ENCODE peak calls at places on chromosomes 1 and 21, in four cellular contexts. One of them, this sample, is unnamed.

GRCh38 chr1:115706774-115707425 is 61.6 kb downstream of the CASQ2 start:
- DNase-seq in prostate gland: no peak
- DNase-seq in WERI-Rb-1: no peak
- DNase-seq in A549: no peak
- DNase-seq in this sample: no peak

GRCh38 chr1:9784508-9785133 is 39.1 kb downstream of the CLSTN1 start:
- DNase-seq in A549: peak; percentile 34
- DNase-seq in prostate gland: peak; percentile 63
- DNase-seq in WERI-Rb-1: peak; percentile 56
- DNase-seq in this sample: no peak

GRCh38 chr1:82880506-82880905 is 1079.8 kb downstream of the ADGRL2 start:
- DNase-seq in WERI-Rb-1: no peak
- DNase-seq in prostate gland: no peak
- DNase-seq in A549: no peak
- DNase-seq in this sample: no peak

GRCh38 chr1:168521391-168522000 is 22.3 kb downstream of the XCL2 start:
- DNase-seq in A549: no peak
- DNase-seq in WERI-Rb-1: no peak
- DNase-seq in prostate gland: no peak
- DNase-seq in this sample: no peak

GRCh38 chr21:25370311-25370744 is 237.0 kb downstream of the MRPL39 start:
- DNase-seq in prostate gland: no peak
- DNase-seq in A549: no peak
- DNase-seq in WERI-Rb-1: no peak
- DNase-seq in this sample: no peak

GRCh38 chr1:207002731-207003146 is 29.8 kb downstream of the C1orf116 start:
- DNase-seq in prostate gland: peak; percentile 55
- DNase-seq in A549: no peak
- DNase-seq in WERI-Rb-1: no peak
- DNase-seq in this sample: peak; percentile 91

GRCh38 chr1:116255486-116255885 is 117.6 kb upstream of the ATP1A1 start:
- DNase-seq in prostate gland: no peak
- DNase-seq in A549: no peak
- DNase-seq in WERI-Rb-1: peak; percentile 70
- DNase-seq in this sample: no peak

GRCh38 chr1:242670019-242670418 is 145.5 kb upstream of the PLD5 start:
- DNase-seq in A549: no peak
- DNase-seq in WERI-Rb-1: no peak
- DNase-seq in prostate gland: no peak
- DNase-seq in this sample: no peak

GRCh38 chr1:36658838-36659237 is 176.1 kb upstream of the CSF3R start:
- DNase-seq in A549: no peak
- DNase-seq in WERI-Rb-1: peak; percentile 77
- DNase-seq in prostate gland: no peak
- DNase-seq in this sample: no peak

GRCh38 chr1:42178249-42178648 is 13.7 kb upstream of the GUCA2A start:
- DNase-seq in prostate gland: no peak
- DNase-seq in A549: no peak
- DNase-seq in WERI-Rb-1: no peak
- DNase-seq in this sample: no peak

GRCh38 chr1:212218911-212219310 is 66.3 kb upstream of the PPP2R5A start:
- DNase-seq in A549: no peak
- DNase-seq in prostate gland: no peak
- DNase-seq in WERI-Rb-1: no peak
- DNase-seq in this sample: no peak

GRCh38 chr1:7669559-7670208 is 101.4 kb upstream of the VAMP3 start:
- DNase-seq in A549: peak; percentile 61
- DNase-seq in prostate gland: peak; percentile 49
- DNase-seq in WERI-Rb-1: peak; percentile 86
- DNase-seq in this sample: peak; percentile 61

GRCh38 chr1:55155522-55155921 is 59.6 kb downstream of the USP24 start:
- DNase-seq in WERI-Rb-1: no peak
- DNase-seq in A549: no peak
- DNase-seq in prostate gland: peak; percentile 28
- DNase-seq in this sample: peak; percentile 44

GRCh38 chr1:45266151-45266801 is 59.9 kb upstream of the ZSWIM5 start:
- DNase-seq in WERI-Rb-1: no peak
- DNase-seq in A549: no peak
- DNase-seq in prostate gland: peak; percentile 14
- DNase-seq in this sample: no peak

GRCh38 chr1:103106426-103107321 is 1.6 kb downstream of the COL11A1 start:
- DNase-seq in WERI-Rb-1: peak; percentile 33
- DNase-seq in A549: peak; percentile 11
- DNase-seq in prostate gland: peak; percentile 6
- DNase-seq in this sample: no peak

GRCh38 chr1:83901547-83902155 is 97.3 kb downstream of the TTLL7 start:
- DNase-seq in WERI-Rb-1: no peak
- DNase-seq in prostate gland: peak; percentile 55
- DNase-seq in A549: peak; percentile 14
- DNase-seq in this sample: no peak

GRCh38 chr1:204257446-204257845 is 43.7 kb upstream of the GOLT1A start:
- DNase-seq in A549: no peak
- DNase-seq in prostate gland: no peak
- DNase-seq in WERI-Rb-1: no peak
- DNase-seq in this sample: no peak

GRCh38 chr21:16102113-16102512 is 372.3 kb downstream of the USP25 start:
- DNase-seq in A549: no peak
- DNase-seq in WERI-Rb-1: no peak
- DNase-seq in prostate gland: no peak
- DNase-seq in this sample: no peak

GRCh38 chr1:17475729-17476128 is 36.3 kb upstream of the RCC2 start:
- DNase-seq in WERI-Rb-1: no peak
- DNase-seq in A549: no peak
- DNase-seq in prostate gland: no peak
- DNase-seq in this sample: no peak

GRCh38 chr1:214123061-214123784 is 135.4 kb downstream of the PROX1 start:
- DNase-seq in WERI-Rb-1: peak; percentile 57
- DNase-seq in A549: peak; percentile 78
- DNase-seq in prostate gland: peak; percentile 56
- DNase-seq in this sample: no peak

GRCh38 chr1:224137518-224137917 is 23.6 kb downstream of the FBXO28 start:
- DNase-seq in A549: no peak
- DNase-seq in WERI-Rb-1: no peak
- DNase-seq in prostate gland: no peak
- DNase-seq in this sample: no peak

GRCh38 chr1:108814343-108815125 is 42.4 kb downstream of the AKNAD1 start:
- DNase-seq in WERI-Rb-1: no peak
- DNase-seq in prostate gland: no peak
- DNase-seq in A549: no peak
- DNase-seq in this sample: no peak

GRCh38 chr1:25562101-25562927 is 18.9 kb downstream of the LDLRAP1 start:
- DNase-seq in A549: no peak
- DNase-seq in prostate gland: peak; percentile 23
- DNase-seq in WERI-Rb-1: no peak
- DNase-seq in this sample: no peak

GRCh38 chr1:23421752-23422312 is 2.7 kb downstream of the TCEA3 start:
- DNase-seq in WERI-Rb-1: no peak
- DNase-seq in prostate gland: no peak
- DNase-seq in A549: no peak
- DNase-seq in this sample: no peak
- TF ChIP-seq CTCF in WERI-Rb-1: no peak
- TF ChIP-seq CTCF in prostate gland: no peak
- TF ChIP-seq CTCF in A549: no peak
- TF ChIP-seq CTCF in this sample: no peak

DNA sequence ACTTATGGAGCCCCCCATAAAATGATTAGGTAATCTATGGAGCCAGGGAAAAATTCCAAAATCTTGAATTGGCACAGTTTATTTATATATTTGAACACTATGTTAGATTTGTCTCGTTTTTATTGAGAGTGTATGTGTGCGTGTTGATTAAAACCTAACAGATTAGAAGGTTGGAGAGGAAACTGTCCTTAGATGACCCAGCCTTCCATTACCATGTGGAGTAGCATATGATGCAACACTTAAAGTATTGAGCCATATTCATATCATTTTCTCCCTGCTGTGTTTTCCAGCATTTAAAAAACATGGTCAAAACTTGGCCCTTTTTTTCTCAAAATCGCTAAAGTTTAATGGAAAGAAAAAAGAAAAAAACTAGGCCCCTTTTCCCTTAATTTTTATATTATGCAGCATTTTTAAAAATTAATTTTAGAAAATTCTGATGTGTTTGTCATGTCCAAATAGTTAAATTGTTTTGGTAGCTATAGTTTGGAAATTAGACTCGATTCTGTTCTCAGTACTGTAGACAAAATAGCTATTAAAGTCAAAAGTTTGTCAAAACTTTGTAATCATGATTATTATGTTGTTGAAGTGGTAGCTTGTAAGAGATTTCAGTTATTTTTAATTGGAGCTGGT is 2.3 kb downstream of the LRRC8D start:
- DNase-seq in A549: no peak
- DNase-seq in WERI-Rb-1: no peak
- DNase-seq in prostate gland: no peak
- DNase-seq in this sample: no peak
- H3K4me3 ChIP-seq in A549: peak overlapping the region; percentile 97
- H3K4me3 ChIP-seq in WERI-Rb-1: no peak overlapping the region
- H3K4me3 ChIP-seq in prostate gland: no peak overlapping the region
- H3K4me3 ChIP-seq in this sample: peak overlapping the region; percentile 92

DNA sequence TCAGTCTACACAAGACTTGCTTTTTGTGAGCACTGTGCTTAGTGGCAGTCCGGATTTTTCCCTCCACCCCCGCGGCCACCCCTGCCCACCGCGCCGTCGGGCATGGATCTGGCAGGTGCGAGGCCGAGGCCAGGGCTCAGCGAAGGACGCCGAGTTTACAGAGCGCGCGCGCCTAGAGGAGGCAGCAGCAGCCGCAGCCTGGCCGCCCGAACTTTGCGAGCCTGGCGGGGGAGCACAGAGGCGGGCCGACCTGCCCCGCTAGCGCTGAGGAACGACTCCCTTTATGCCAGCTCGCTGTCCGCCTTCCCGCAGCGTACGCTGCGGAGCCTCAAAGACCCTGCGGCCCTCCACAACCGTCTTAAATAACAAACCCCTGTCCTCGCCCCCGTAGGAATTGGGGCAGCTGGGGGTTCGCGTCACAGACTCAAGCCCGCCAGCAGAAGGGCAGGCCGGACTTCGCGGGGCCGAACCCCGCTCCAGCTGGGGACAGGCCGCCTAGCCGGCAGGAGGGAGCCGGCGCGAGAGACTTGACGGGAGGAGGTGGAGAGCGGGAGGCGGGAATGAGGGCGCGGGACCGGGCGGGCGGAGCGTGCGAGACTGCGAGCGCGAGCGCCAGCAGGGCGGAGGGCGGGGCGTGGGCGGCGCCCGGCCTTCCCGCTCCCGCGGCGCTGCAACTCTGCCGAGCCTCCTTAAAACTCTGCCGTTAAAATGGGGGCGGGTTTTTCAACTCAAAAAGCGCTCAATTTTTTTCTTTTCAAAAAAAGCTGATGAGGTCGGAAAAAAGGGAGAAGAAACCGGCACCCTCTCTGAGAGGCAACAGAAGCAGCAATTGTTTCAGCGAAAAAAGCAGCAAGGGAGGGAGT is 1.8 kb upstream of the CDKN2C start:
- DNase-seq in WERI-Rb-1: peak; percentile 95
- DNase-seq in A549: peak; percentile 57
- DNase-seq in prostate gland: peak; percentile 86
- DNase-seq in this sample: peak; percentile 94
- TF ChIP-seq CTCF in WERI-Rb-1: peak; percentile 13
- TF ChIP-seq CTCF in A549: no peak
- TF ChIP-seq CTCF in prostate gland: peak; percentile 64
- TF ChIP-seq CTCF in this sample: peak; percentile 52

GRCh38 chr1:61255324-61255703 is 173.0 kb downstream of the NFIA start:
- DNase-seq in WERI-Rb-1: no peak
- DNase-seq in prostate gland: no peak
- DNase-seq in A549: no peak
- DNase-seq in this sample: no peak
- H3K4me3 ChIP-seq in WERI-Rb-1: no peak overlapping the region
- H3K4me3 ChIP-seq in prostate gland: no peak overlapping the region
- H3K4me3 ChIP-seq in A549: no peak overlapping the region
- H3K4me3 ChIP-seq in this sample: peak overlapping the region; percentile 40

GRCh38 chr1:106194206-106194605 is 862.3 kb upstream of the PRMT6 start:
- DNase-seq in A549: no peak
- DNase-seq in WERI-Rb-1: no peak
- DNase-seq in prostate gland: no peak
- DNase-seq in this sample: no peak
- TF ChIP-seq CTCF in A549: no peak
- TF ChIP-seq CTCF in WERI-Rb-1: no peak
- TF ChIP-seq CTCF in prostate gland: no peak
- TF ChIP-seq CTCF in this sample: no peak

This sample was measured in lower lobe of right lung.